ENCODE peak calls at places on chromosomes 11 and 22, in five cellular contexts. C is ovary, E is thoracic aorta, L is OCI-LY7, Q is K562. N is an unnamed sample.

GRCh38 chr22:29663230-29663826 is 56.5 kb upstream of the CABP7 start:
- DNase-seq in C (no peak), E (no peak), L (no peak), Q (no peak), N (no peak)

GRCh38 chr11:47552581-47553416 is at the start of gene CELF1:
- DNase-seq in C (peak; percentile 94), E (peak; percentile 64), L (peak; percentile 96), Q (peak; percentile 94), N (peak; percentile 61)

GRCh38 chr11:16997624-16998023 is 16.6 kb downstream of the PLEKHA7 start:
- DNase-seq in C (no peak), E (no peak), L (no peak), Q (no peak), N (no peak)

GRCh38 chr22:37225481-37225880 is 13.2 kb upstream of the SSTR3 start:
- DNase-seq in C (no peak), E (no peak), L (peak; percentile 51), Q (no peak), N (no peak)

GRCh38 chr11:116910847-116911246 is 73.4 kb upstream of the APOA1 start:
- DNase-seq in C (no peak), E (no peak), L (no peak), Q (no peak), N (no peak)

GRCh38 chr11:64230985-64231365 is 627 bp downstream of the DNAJC4 start:
- DNase-seq in C (no peak), E (no peak), L (peak; percentile 46), Q (peak; percentile 50), N (no peak)

GRCh38 chr22:39117585-39118191 is 20.6 kb downstream of the APOBEC3H start:
- DNase-seq in C (peak; percentile 48), E (no peak), L (peak; percentile 84), Q (peak; percentile 68), N (no peak)

GRCh38 chr22:28976588-28976987 is 85.0 kb downstream of the C22orf31 start:
- DNase-seq in C (no peak), E (no peak), L (no peak), Q (no peak), N (no peak)

GRCh38 chr11:115901069-115901468 is 396.9 kb upstream of the CADM1 start:
- DNase-seq in C (no peak), E (no peak), L (no peak), Q (no peak), N (no peak)

GRCh38 chr22:36301384-36301828 is 48.5 kb downstream of the APOL1 start:
- DNase-seq in C (peak; percentile 88), E (no peak), L (peak; percentile 82), Q (peak; percentile 72), N (peak; percentile 61)

GRCh38 chr22:24510694-24511625 is 15.8 kb downstream of the UPB1 start:
- DNase-seq in C (peak; percentile 8), E (no peak), L (peak; percentile 70), Q (peak; percentile 59), N (no peak)

GRCh38 chr11:69411257-69411924 is 70.1 kb upstream of the LINC01488 start:
- DNase-seq in C (no peak), E (no peak), L (no peak), Q (no peak), N (no peak)

GRCh38 chr22:50706481-50707125 is 31.4 kb upstream of the ACR start:
- DNase-seq in C (no peak), E (no peak), L (no peak), Q (no peak), N (no peak)

GRCh38 chr22:26887916-26888315 is 230.5 kb downstream of the MIAT start:
- DNase-seq in C (no peak), E (no peak), L (no peak), Q (no peak), N (no peak)

GRCh38 chr11:9123595-9124304 is 32.4 kb upstream of the SCUBE2 start:
- DNase-seq in C (no peak), E (no peak), L (no peak), Q (peak; percentile 44), N (no peak)

GRCh38 chr11:8289426-8290047 is 25.9 kb upstream of the LMO1 start:
- DNase-seq in C (no peak), E (no peak), L (no peak), Q (no peak), N (no peak)

GRCh38 chr22:41197808-41198585 is 7.1 kb upstream of the L3MBTL2 start:
- DNase-seq in C (peak; percentile 38), E (no peak), L (peak; percentile 47), Q (peak; percentile 48), N (no peak)

GRCh38 chr22:11253000-11253511 is 4274.9 kb upstream of the OR11H1 start:
- DNase-seq in C (no peak), E (no peak), L (no peak), Q (no peak), N (no peak)

GRCh38 chr11:134202661-134203060 is 21.1 kb downstream of the NCAPD3 start:
- DNase-seq in C (no peak), E (no peak), L (no peak), Q (no peak), N (no peak)

GRCh38 chr11:110777765-110778164 is 65.5 kb upstream of the ARHGAP20 start:
- DNase-seq in C (no peak), E (no peak), L (no peak), Q (no peak), N (no peak)

GRCh38 chr11:86386791-86387190 is 12.1 kb downstream of the CCDC81 start:
- DNase-seq in C (no peak), E (no peak), L (no peak), Q (no peak), N (no peak)

GRCh38 chr11:103798456-103798855 is 238.0 kb upstream of the DDI1 start:
- DNase-seq in C (no peak), E (no peak), L (no peak), Q (no peak), N (no peak)

GRCh38 chr22:49920859-49921258 is 2.4 kb downstream of the CRELD2 start:
- DNase-seq in C (no peak), E (no peak), L (no peak), Q (no peak), N (no peak)

GRCh38 chr11:70204466-70204799 is 1.3 kb downstream of the FADD start:
- DNase-seq in C (no peak), E (no peak), L (no peak), Q (peak; percentile 68), N (no peak)

GRCh38 chr11:17967661-17968060 is 45.2 kb downstream of the SERGEF start:
- DNase-seq in C (no peak), E (no peak), L (no peak), Q (no peak), N (no peak)

GRCh38 chr22:44029069-44029468 is 5.0 kb downstream of the PARVB start:
- DNase-seq in C (no peak), E (no peak), L (no peak), Q (no peak), N (no peak)

GRCh38 chr22:49046546-49047305 is 780.9 kb downstream of the BRD1 start:
- DNase-seq in C (no peak), E (no peak), L (peak; percentile 70), Q (peak; percentile 47), N (no peak)

GRCh38 chr11:22347857-22348496 is 9.8 kb downstream of the SLC17A6 start:
- DNase-seq in C (no peak), E (no peak), L (no peak), Q (no peak), N (no peak)

GRCh38 chr22:40331706-40332105 is 14.6 kb upstream of the ADSL start:
- DNase-seq in C (no peak), E (no peak), L (no peak), Q (no peak), N (no peak)

GRCh38 chr11:68158580-68158979 is 37.4 kb upstream of the CHKA start:
- DNase-seq in C (no peak), E (no peak), L (no peak), Q (no peak), N (no peak)

GRCh38 chr11:128448487-128448886 is 138.9 kb downstream of the ETS1 start:
- DNase-seq in C (no peak), E (no peak), L (no peak), Q (no peak), N (no peak)

GRCh38 chr11:128448981-128449713 is 138.2 kb downstream of the ETS1 start:
- DNase-seq in C (no peak), E (no peak), L (no peak), Q (no peak), N (no peak)

GRCh38 chr11:128453444-128454336 is 133.7 kb downstream of the ETS1 start:
- DNase-seq in C (peak; percentile 65), E (peak; percentile 55), L (no peak), Q (no peak), N (no peak)

GRCh38 chr11:128450882-128451647 is 136.3 kb downstream of the ETS1 start:
- DNase-seq in C (no peak), E (no peak), L (no peak), Q (no peak), N (no peak)

GRCh38 chr11:128451651-128452470 is 135.5 kb downstream of the ETS1 start:
- DNase-seq in C (peak; percentile 72), E (no peak), L (no peak), Q (no peak), N (no peak)
- H3K27ac ChIP-seq in C (peak overlapping the region; percentile 39), E (peak overlapping the region; percentile 76), L (no peak overlapping the region), Q (no peak overlapping the region), N (no peak overlapping the region)

DNA sequence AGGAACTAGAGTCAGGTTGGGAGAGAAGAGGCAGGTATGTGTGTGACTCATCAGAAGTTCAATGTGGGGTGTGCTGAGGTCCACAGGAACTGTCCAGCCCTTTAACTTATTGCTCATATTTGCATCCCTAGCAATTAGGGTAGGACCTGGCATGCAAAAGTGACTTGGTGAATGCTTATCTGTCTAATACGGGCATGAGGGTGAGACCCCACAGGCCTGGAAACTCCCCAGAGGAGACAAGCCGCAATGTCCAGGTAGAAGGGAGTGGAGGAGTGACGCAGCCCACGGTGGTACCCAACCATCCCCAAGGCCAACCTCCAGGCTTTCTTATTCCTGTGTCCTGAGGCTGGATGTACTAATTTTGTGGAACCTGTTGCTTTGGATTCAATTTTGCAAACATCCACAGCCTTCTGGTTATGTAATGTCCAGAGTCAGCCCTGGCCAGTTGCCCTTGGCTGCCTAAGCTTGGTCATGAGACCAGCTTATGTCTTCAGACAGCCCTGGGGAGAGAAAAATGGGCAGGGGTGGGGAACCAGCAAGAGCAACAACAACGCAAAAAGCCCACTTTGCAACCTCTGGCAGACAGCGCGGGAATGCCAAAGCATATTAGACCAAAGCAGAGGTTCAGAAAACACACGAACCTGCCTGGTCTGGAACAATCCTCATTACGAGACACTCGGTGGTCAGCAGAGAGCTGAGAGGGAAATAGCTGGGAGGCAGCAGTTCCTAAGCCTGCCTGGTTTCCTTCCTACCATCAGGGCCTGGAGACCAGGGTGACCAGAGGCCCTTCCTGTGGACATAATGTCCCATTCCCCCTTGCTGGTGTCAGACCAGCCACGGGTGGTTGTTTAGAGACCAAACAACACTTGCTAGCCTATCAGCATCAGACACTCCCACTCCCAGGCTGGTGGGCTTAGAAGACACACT is 49.3 kb downstream of the TIMP3 start:
- DNase-seq in C (peak; percentile 93), E (no peak), L (no peak), Q (no peak), N (no peak)
- H3K4me1 ChIP-seq in C (peaks cover 29% of the 10 kb centered on the region), E (peaks cover 92% of the 10 kb centered on the region), L (no peaks in the 10 kb centered on the region), Q (peaks cover 4% of the 10 kb centered on the region), N (no peaks in the 10 kb centered on the region)

GRCh38 chr11:112581747-112582146 is 321.1 kb upstream of the PLET1 start:
- DNase-seq in C (no peak), E (no peak), L (no peak), Q (no peak), N (no peak)
- H3K27ac ChIP-seq in C (no peak overlapping the region), E (no peak overlapping the region), L (no peak overlapping the region), Q (no peak overlapping the region), N (no peak overlapping the region)

DNA sequence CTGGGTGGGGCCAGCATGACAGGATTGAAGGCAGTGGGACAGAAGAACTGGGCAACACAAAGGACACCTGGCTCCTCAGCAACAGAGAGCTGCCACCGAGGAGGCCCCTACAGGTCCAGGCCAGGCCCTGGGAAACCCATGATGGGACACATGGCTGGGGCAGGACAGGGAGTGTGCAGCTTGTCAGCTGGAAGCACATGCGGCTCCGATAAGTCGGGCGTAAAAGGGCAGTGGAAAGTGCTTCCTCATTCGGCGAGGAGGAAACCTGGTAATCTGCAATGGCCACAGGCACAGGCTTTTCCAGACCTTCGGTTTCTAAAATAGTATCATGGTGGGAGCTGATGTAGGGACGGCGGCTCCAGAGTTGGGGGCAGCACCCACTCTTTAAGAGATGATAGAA is 16.5 kb downstream of the GNAZ start:
- DNase-seq in C (no peak), E (no peak), L (no peak), Q (peak; percentile 89), N (no peak)
- H3K4me1 ChIP-seq in C (peaks cover 3% of the 10 kb centered on the region), E (no peaks in the 10 kb centered on the region), L (peaks cover 20% of the 10 kb centered on the region), Q (peaks cover 38% of the 10 kb centered on the region), N (peaks cover 4% of the 10 kb centered on the region)

N was measured in iPS DF 6.9.